ENCODE peak calls at places on chromosomes 3 and 15, in eight cellular contexts. X is AG04450; A is left lung; J is CD8-positive, alpha-beta T cell; R is fibroblast of lung; P is adrenal gland; Q is left ventricle myocardium inferior; E is right atrium auricular region. Y is an unnamed sample. For H3K27me3, the result is how much of the 10 kb centered on the place peaks cover.

GRCh38 chr3:113966172-113966571 is 18.4 kb downstream of the ZDHHC23 start:
- DNase-seq in A (no peak), E (no peak), X (no peak), J (no peak), Q (no peak), P (no peak), R (no peak), Y (no peak)

GRCh38 chr3:101155828-101156227 is 162.6 kb upstream of the ABI3BP start:
- DNase-seq in X (no peak), J (no peak), Q (peak), P (no peak), E (no peak), A (no peak), R (no peak), Y (no peak)

GRCh38 chr3:169058681-169059080 is 604.8 kb downstream of the MECOM start:
- DNase-seq in Q (no peak), X (no peak), P (no peak), A (no peak), J (no peak), R (no peak), E (no peak), Y (no peak)

GRCh38 chr15:83842281-83842680 is 188.4 kb downstream of the ADAMTSL3 start:
- DNase-seq in Q (no peak), R (no peak), X (no peak), P (no peak), E (no peak), J (no peak), A (no peak), Y (no peak)

GRCh38 chr3:72165337-72165736 is 380.4 kb upstream of the PROK2 start:
- DNase-seq in R (peak), A (no peak), X (no peak), P (no peak), J (no peak), E (no peak), Q (no peak), Y (no peak)

GRCh38 chr3:128969993-128970740 is 23.7 kb downstream of the CFAP92 start:
- DNase-seq in Q (no peak), E (no peak), J (peak), X (no peak), A (peak), P (no peak), R (peak), Y (peak)

GRCh38 chr3:133097214-133097613 is 59.0 kb downstream of the TMEM108 start:
- DNase-seq in P (peak), Q (no peak), X (no peak), A (no peak), J (no peak), E (no peak), R (peak), Y (no peak)

GRCh38 chr15:55859681-55860080 is 116.7 kb upstream of the PRTG start:
- DNase-seq in R (peak), Q (no peak), A (no peak), X (no peak), E (no peak), P (no peak), J (no peak), Y (no peak)

GRCh38 chr3:101735833-101736232 is 11.4 kb downstream of the CEP97 start:
- DNase-seq in R (no peak), Q (no peak), E (no peak), X (no peak), P (no peak), A (no peak), J (no peak), Y (no peak)

GRCh38 chr3:143482106-143483088 is 362.8 kb downstream of the CHST2 start:
- DNase-seq in Q (no peak), A (peak), J (no peak), R (peak), E (no peak), X (no peak), P (no peak), Y (no peak)

GRCh38 chr3:189641776-189642175 is 10.6 kb downstream of the TP63 start:
- DNase-seq in R (no peak), J (no peak), A (no peak), E (no peak), X (no peak), P (no peak), Q (no peak), Y (no peak)

GRCh38 chr3:86537171-86537570 is 453.8 kb downstream of the VGLL3 start:
- DNase-seq in P (no peak), A (no peak), E (no peak), R (no peak), Q (no peak), J (no peak), X (no peak), Y (no peak)

GRCh38 chr3:112814256-112814655 is 32.4 kb downstream of the CD200R1L start:
- DNase-seq in P (no peak), J (no peak), Q (no peak), R (peak), E (no peak), A (no peak), X (peak), Y (no peak)

GRCh38 chr3:175792245-175792644 is 933.1 kb downstream of the NAALADL2 start:
- DNase-seq in J (no peak), R (no peak), P (no peak), X (no peak), A (no peak), Q (no peak), E (no peak), Y (no peak)

GRCh38 chr3:41259449-41260062 is 60.3 kb downstream of the CTNNB1 start:
- DNase-seq in E (no peak), J (no peak), R (peak), X (no peak), Q (no peak), A (no peak), P (no peak), Y (no peak)

GRCh38 chr3:67790043-67790442 is 135.6 kb upstream of the SUCLG2 start:
- DNase-seq in X (peak), J (peak), R (peak), A (no peak), Q (no peak), P (peak), E (no peak), Y (peak)

GRCh38 chr3:105957722-105958121 is 88.9 kb upstream of the CBLB start:
- DNase-seq in P (no peak), E (no peak), Q (no peak), J (no peak), R (peak), A (no peak), X (no peak), Y (no peak)

GRCh38 chr3:12656193-12656592 is 7.7 kb downstream of the RAF1 start:
- DNase-seq in X (no peak), Q (no peak), J (no peak), E (no peak), R (no peak), A (no peak), P (no peak), Y (no peak)

GRCh38 chr3:24829011-24829581 is 334.4 kb upstream of the THRB start:
- DNase-seq in Q (peak), X (no peak), P (peak), A (peak), R (no peak), J (no peak), E (no peak), Y (no peak)

GRCh38 chr15:36877796-36878744 is 222.3 kb downstream of the MEIS2 start:
- DNase-seq in A (no peak), J (no peak), X (no peak), P (no peak), E (no peak), R (no peak), Q (no peak), Y (no peak)

GRCh38 chr3:41120461-41120860 is 78.8 kb upstream of the CTNNB1 start:
- DNase-seq in Q (no peak), R (no peak), X (no peak), J (no peak), A (no peak), E (no peak), P (no peak), Y (no peak)

GRCh38 chr3:70531063-70531657 is 218.7 kb upstream of the MDFIC2 start:
- DNase-seq in P (no peak), J (no peak), A (no peak), Q (no peak), R (peak), E (no peak), X (no peak), Y (peak)

GRCh38 chr3:192188218-192188835 is 539.0 kb downstream of the FGF12 start:
- DNase-seq in P (peak), A (peak), J (no peak), E (peak), Q (peak), X (no peak), R (peak), Y (no peak)

GRCh38 chr3:189862385-189863023 is 231.3 kb downstream of the TP63 start:
- DNase-seq in P (no peak), J (no peak), E (no peak), Q (no peak), A (no peak), X (no peak), R (no peak), Y (no peak)

GRCh38 chr3:149273096-149273751 is 51.6 kb upstream of the CP start:
- DNase-seq in E (no peak), P (peak), Q (no peak), R (peak), A (no peak), X (peak), J (no peak), Y (peak)

GRCh38 chr3:56467801-56468183 is 475 bp downstream of the ERC2 start:
- DNase-seq in P (peak), Q (no peak), X (no peak), J (no peak), A (no peak), R (no peak), E (no peak), Y (no peak)

GRCh38 chr15:34726407-34727100 is 28.2 kb downstream of the GJD2 start:
- DNase-seq in E (no peak), A (no peak), Q (no peak), J (no peak), P (no peak), X (peak), R (peak), Y (no peak)

GRCh38 chr3:118478706-118479276 is 555.9 kb downstream of the IGSF11 start:
- DNase-seq in E (no peak), P (no peak), A (no peak), Q (no peak), J (no peak), R (no peak), X (no peak), Y (no peak)

GRCh38 chr3:101017048-101017447 is 23.8 kb upstream of the ABI3BP start:
- DNase-seq in Q (no peak), X (no peak), R (peak), A (no peak), J (no peak), E (no peak), P (peak), Y (no peak)

GRCh38 chr3:3806856-3807255 is 7.6 kb downstream of the LRRN1 start:
- DNase-seq in A (no peak), E (no peak), P (no peak), R (no peak), Q (no peak), X (no peak), J (no peak), Y (no peak)

GRCh38 chr15:98657721-98658120 is 9.4 kb downstream of the IGF1R start:
- DNase-seq in A (no peak), R (peak), E (no peak), Q (no peak), P (peak), X (no peak), J (no peak), Y (no peak)

GRCh38 chr3:57164606-57165573 is at the start of gene IL17RD:
- DNase-seq in R (peak), P (peak), E (no peak), J (no peak), Q (peak), A (peak), X (peak), Y (peak)

GRCh38 chr15:85792872-85793621 is 1.7 kb downstream of the KLHL25 start:
- DNase-seq in Q (no peak), J (no peak), E (no peak), A (no peak), R (peak), P (no peak), X (no peak), Y (no peak)

GRCh38 chr3:9914559-9915251 is 2.2 kb upstream of the IL17RC start:
- DNase-seq in J (no peak), E (no peak), R (no peak), A (no peak), Q (no peak), X (no peak), P (no peak), Y (no peak)

GRCh38 chr3:54965746-54966145 is 37.9 kb upstream of the LRTM1 start:
- DNase-seq in A (peak), J (no peak), Q (no peak), E (no peak), P (peak), X (peak), R (peak), Y (no peak)

GRCh38 chr15:79455361-79455760 is 23.2 kb downstream of the MINAR1 start:
- DNase-seq in A (no peak), R (peak), P (no peak), Q (no peak), J (no peak), X (no peak), E (no peak), Y (no peak)

GRCh38 chr3:50274371-50275104 is 4.3 kb upstream of the LSMEM2 start:
- DNase-seq in A (no peak), E (no peak), R (peak), P (peak), X (no peak), J (peak), Q (peak), Y (peak)

GRCh38 chr3:128556384-128556783 is 63.4 kb upstream of the GATA2 start:
- DNase-seq in X (no peak), A (no peak), R (no peak), E (no peak), P (no peak), Q (no peak), J (no peak), Y (no peak)

GRCh38 chr3:62622553-62623174 is 249.3 kb upstream of the FEZF2 start:
- DNase-seq in Q (no peak), R (peak), J (no peak), E (no peak), P (no peak), X (peak), A (no peak), Y (no peak)

GRCh38 chr3:123152656-123153055 is 49.1 kb upstream of the SEC22A start:
- DNase-seq in J (no peak), X (no peak), A (no peak), P (no peak), R (no peak), Q (no peak), E (peak), Y (no peak)

GRCh38 chr3:123150449-123150954 is 51.2 kb upstream of the SEC22A start:
- DNase-seq in Q (no peak), A (no peak), P (no peak), E (peak), J (no peak), R (no peak), X (no peak), Y (no peak)

GRCh38 chr3:123149525-123149924 is 52.2 kb upstream of the SEC22A start:
- DNase-seq in J (no peak), P (no peak), X (no peak), R (no peak), A (no peak), Q (no peak), E (no peak), Y (no peak)

GRCh38 chr3:123153124-123153523 is 48.6 kb upstream of the SEC22A start:
- DNase-seq in R (no peak), A (no peak), Q (no peak), X (no peak), J (no peak), E (peak), P (no peak), Y (no peak)

GRCh38 chr3:123151251-123151705 is 50.5 kb upstream of the SEC22A start:
- DNase-seq in E (peak), P (peak), X (no peak), R (no peak), Q (no peak), A (no peak), J (no peak), Y (no peak)
- H3K27ac ChIP-seq in E (no peak), P (peak), X (no peak), R (no peak), Q (no peak), A (no peak), J (no peak), Y (no peak)

GRCh38 chr15:45114076-45114750 is at the start of the genes DUOX2 and DUOXA2:
- DNase-seq in Q (no peak), A (peak), P (no peak), R (no peak), J (no peak), X (no peak), E (no peak), Y (no peak)

GRCh38 chr15:45112592-45113379 is 1.2 kb downstream of the DUOX2 start:
- DNase-seq in A (peak), E (no peak), X (no peak), P (no peak), J (no peak), R (no peak), Q (no peak), Y (peak)

GRCh38 chr15:45112143-45112591 is 1.8 kb downstream of the DUOX2 start:
- DNase-seq in E (no peak), R (no peak), P (no peak), X (no peak), A (no peak), Q (no peak), J (no peak), Y (no peak)

GRCh38 chr15:45114751-45115085 is 592 bp downstream of the DUOXA2 start:
- DNase-seq in E (no peak), Q (no peak), A (peak), X (no peak), J (no peak), R (no peak), P (no peak), Y (no peak)

GRCh38 chr15:45113380-45113990 is 487 bp downstream of the DUOX2 start:
- DNase-seq in J (no peak), P (no peak), X (no peak), E (no peak), R (no peak), A (peak), Q (no peak), Y (no peak)
- H3K4me3 ChIP-seq in J (no peak), P (no peak), X (no peak), E (no peak), R (no peak), A (no peak), Q (peak), Y (peak)

DNA sequence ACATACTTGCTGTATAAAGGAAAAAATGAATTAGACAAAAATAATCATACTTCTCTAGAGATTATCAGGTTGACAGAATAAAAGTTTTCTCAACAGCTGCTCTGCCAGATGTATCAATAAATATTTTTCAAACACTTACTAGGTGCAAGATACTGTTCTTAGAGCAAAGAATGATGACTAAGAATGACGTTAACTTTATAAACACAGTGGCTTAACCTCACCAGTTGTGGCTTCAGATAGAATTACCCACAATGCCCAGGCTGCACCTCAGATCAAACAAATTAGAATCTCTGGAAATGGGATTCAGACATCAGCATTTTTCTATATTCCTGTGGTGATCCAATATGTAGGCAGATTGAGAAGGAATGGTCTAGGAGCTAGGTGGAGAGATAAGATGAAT is 422.4 kb upstream of the ATP11B start:
- DNase-seq in P (no peak), J (no peak), E (no peak), R (peak), Q (no peak), A (no peak), X (no peak), Y (no peak)
- H3K27me3 ChIP-seq in P (under half), J (under half), E (under half), R (under half), Q (under half), A (under half), X (under half), Y (under half)

GRCh38 chr3:32430900-32431299 is 39.2 kb downstream of the CMTM7 start:
- DNase-seq in X (no peak), Q (no peak), P (no peak), J (no peak), A (no peak), E (no peak), R (no peak), Y (no peak)

GRCh38 chr3:32434206-32434605 is 42.6 kb downstream of the CMTM7 start:
- DNase-seq in J (no peak), X (no peak), Q (no peak), P (no peak), E (peak), R (no peak), A (no peak), Y (no peak)

GRCh38 chr3:32432045-32432710 is 40.5 kb downstream of the CMTM7 start:
- DNase-seq in Q (no peak), A (no peak), E (peak), X (no peak), P (no peak), R (no peak), J (no peak), Y (peak)

GRCh38 chr3:32432711-32433530 is 41.3 kb downstream of the CMTM7 start:
- DNase-seq in Q (no peak), X (no peak), A (no peak), P (no peak), J (no peak), R (no peak), E (peak), Y (no peak)

GRCh38 chr3:32431481-32431880 is 39.8 kb downstream of the CMTM7 start:
- DNase-seq in P (no peak), Q (no peak), X (no peak), A (no peak), E (peak), J (no peak), R (no peak), Y (no peak)
- H3K27ac ChIP-seq in P (no peak), Q (no peak), X (no peak), A (no peak), E (no peak), J (peak), R (no peak), Y (no peak)

DNA sequence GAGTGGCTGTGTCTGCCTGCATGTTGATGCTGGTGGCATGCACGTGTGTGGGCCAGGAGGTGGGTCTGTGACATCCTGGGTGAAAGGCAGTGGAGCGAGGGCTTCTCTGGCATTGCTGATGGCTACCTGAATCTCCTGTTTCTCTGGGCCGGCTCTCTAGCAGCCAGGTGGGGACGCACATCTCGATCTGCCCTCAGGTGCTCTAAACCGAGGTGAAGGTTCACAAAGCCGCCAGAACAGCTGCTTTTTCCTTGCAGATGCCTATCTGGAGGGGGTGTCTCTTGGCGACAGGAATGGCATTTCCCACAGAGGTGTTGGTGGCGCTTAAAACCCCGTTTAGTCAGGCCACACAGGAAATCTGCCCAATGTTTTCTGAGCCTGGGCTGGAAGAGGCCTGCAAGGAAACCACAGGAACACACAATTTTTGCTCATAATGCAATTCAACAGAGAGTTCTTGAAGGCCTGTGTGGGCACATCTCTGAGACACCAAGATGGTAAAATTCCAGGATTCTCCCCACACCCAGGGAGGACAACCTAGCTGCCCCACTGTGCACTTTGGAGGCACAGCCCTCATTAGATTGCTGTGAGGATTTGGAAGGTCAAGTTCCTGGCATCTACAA is 11.9 kb downstream of the TMEM158 start:
- DNase-seq in E (no peak), R (no peak), X (no peak), Q (no peak), J (no peak), A (no peak), P (no peak), Y (no peak)
- H3K4me3 ChIP-seq in E (no peak), R (no peak), X (no peak), Q (no peak), J (no peak), A (no peak), P (no peak), Y (no peak)